ENCODE peak calls at places on chromosomes 13 and 19, in eight cellular contexts. One of them, this sample, is unnamed.

GRCh38 chr13:48580185-48580803 is 47.4 kb upstream of the RCBTB2 start:
- DNase-seq in cardiac muscle cell: peak
- DNase-seq in sciatic nerve: peak
- DNase-seq in NCI-H1092: peak
- DNase-seq in naive thymus-derived CD8-positive, alpha-beta T cell: peak
- DNase-seq in tibial nerve: peak
- DNase-seq in activated T-helper 1 cell treated with anti-CD3 and anti-CD28 coated beads, Interleukin-2, amount 50 U/mL, for 16 hours: peak
- DNase-seq in osteoblast: peak
- DNase-seq in this sample: peak

GRCh38 chr19:30669329-30670010 is 297.3 kb downstream of the ZNF536 start:
- DNase-seq in cardiac muscle cell: peak
- DNase-seq in sciatic nerve: peak
- DNase-seq in NCI-H1092: no peak
- DNase-seq in naive thymus-derived CD8-positive, alpha-beta T cell: peak
- DNase-seq in tibial nerve: peak
- DNase-seq in activated T-helper 1 cell treated with anti-CD3 and anti-CD28 coated beads, Interleukin-2, amount 50 U/mL, for 16 hours: peak
- DNase-seq in osteoblast: peak
- DNase-seq in this sample: peak

GRCh38 chr19:40717880-40718773 is 1.2 kb downstream of the ITPKC start:
- DNase-seq in cardiac muscle cell: peak
- DNase-seq in sciatic nerve: peak
- DNase-seq in NCI-H1092: no peak
- DNase-seq in naive thymus-derived CD8-positive, alpha-beta T cell: no peak
- DNase-seq in tibial nerve: no peak
- DNase-seq in activated T-helper 1 cell treated with anti-CD3 and anti-CD28 coated beads, Interleukin-2, amount 50 U/mL, for 16 hours: no peak
- DNase-seq in osteoblast: peak
- DNase-seq in this sample: no peak

GRCh38 chr13:46961719-46962118 is 64.9 kb upstream of the HTR2A start:
- DNase-seq in cardiac muscle cell: peak
- DNase-seq in sciatic nerve: no peak
- DNase-seq in NCI-H1092: no peak
- DNase-seq in naive thymus-derived CD8-positive, alpha-beta T cell: no peak
- DNase-seq in tibial nerve: no peak
- DNase-seq in activated T-helper 1 cell treated with anti-CD3 and anti-CD28 coated beads, Interleukin-2, amount 50 U/mL, for 16 hours: no peak
- DNase-seq in osteoblast: peak
- DNase-seq in this sample: no peak

GRCh38 chr19:45645631-45646344 is 6.6 kb upstream of the EML2 start:
- DNase-seq in cardiac muscle cell: peak
- DNase-seq in sciatic nerve: peak
- DNase-seq in NCI-H1092: peak
- DNase-seq in naive thymus-derived CD8-positive, alpha-beta T cell: peak
- DNase-seq in tibial nerve: no peak
- DNase-seq in activated T-helper 1 cell treated with anti-CD3 and anti-CD28 coated beads, Interleukin-2, amount 50 U/mL, for 16 hours: peak
- DNase-seq in osteoblast: peak
- DNase-seq in this sample: peak

GRCh38 chr13:96686286-96686685 is 308.0 kb downstream of the OXGR1 start:
- DNase-seq in cardiac muscle cell: no peak
- DNase-seq in sciatic nerve: no peak
- DNase-seq in NCI-H1092: no peak
- DNase-seq in naive thymus-derived CD8-positive, alpha-beta T cell: no peak
- DNase-seq in tibial nerve: no peak
- DNase-seq in activated T-helper 1 cell treated with anti-CD3 and anti-CD28 coated beads, Interleukin-2, amount 50 U/mL, for 16 hours: no peak
- DNase-seq in osteoblast: no peak
- DNase-seq in this sample: no peak

GRCh38 chr13:112574476-112575294 is 13.3 kb downstream of the TUBGCP3 start:
- DNase-seq in cardiac muscle cell: no peak
- DNase-seq in sciatic nerve: no peak
- DNase-seq in NCI-H1092: no peak
- DNase-seq in naive thymus-derived CD8-positive, alpha-beta T cell: no peak
- DNase-seq in tibial nerve: no peak
- DNase-seq in activated T-helper 1 cell treated with anti-CD3 and anti-CD28 coated beads, Interleukin-2, amount 50 U/mL, for 16 hours: no peak
- DNase-seq in osteoblast: no peak
- DNase-seq in this sample: no peak

GRCh38 chr13:45702088-45702487 is at the start of gene CBY2:
- DNase-seq in cardiac muscle cell: no peak
- DNase-seq in sciatic nerve: no peak
- DNase-seq in NCI-H1092: no peak
- DNase-seq in naive thymus-derived CD8-positive, alpha-beta T cell: no peak
- DNase-seq in tibial nerve: no peak
- DNase-seq in activated T-helper 1 cell treated with anti-CD3 and anti-CD28 coated beads, Interleukin-2, amount 50 U/mL, for 16 hours: no peak
- DNase-seq in osteoblast: no peak
- DNase-seq in this sample: no peak

GRCh38 chr19:12766051-12766521 is 9.3 kb downstream of the HOOK2 start:
- DNase-seq in cardiac muscle cell: no peak
- DNase-seq in sciatic nerve: peak
- DNase-seq in NCI-H1092: no peak
- DNase-seq in naive thymus-derived CD8-positive, alpha-beta T cell: peak
- DNase-seq in tibial nerve: peak
- DNase-seq in activated T-helper 1 cell treated with anti-CD3 and anti-CD28 coated beads, Interleukin-2, amount 50 U/mL, for 16 hours: peak
- DNase-seq in osteoblast: peak
- DNase-seq in this sample: no peak